ENCODE peak calls at places on chromosomes 2 and 18, in eight cellular contexts. R is putamen; Z is stimulated activated CD4-positive, alpha-beta T cell treated with anti-CD3 and anti-CD28 coated beads, TNF-alpha, amount 100 ng/mL, for 4 hours; U is cardiac muscle cell; B is effector memory CD8-positive, alpha-beta T cell; T is HT1080; X is bronchial epithelial cell; O is hippocampal formation. P is an unnamed sample.

GRCh38 chr2:21118302-21118920 is 5.4 kb upstream of the TDRD15 start:
- DNase-seq in Z (no peak), R (peak), O (peak), U (peak), X (peak), T (peak), B (no peak), P (peak)

GRCh38 chr2:67974564-67975430 is 88.0 kb downstream of the C1D start:
- DNase-seq in U (peak), Z (no peak), B (no peak), R (peak), O (peak), T (no peak), X (peak), P (no peak)

GRCh38 chr2:216372761-216373291 is 543 bp upstream of the MARCHF4 start:
- DNase-seq in B (no peak), U (peak), T (peak), X (peak), Z (no peak), O (no peak), R (peak), P (no peak)

GRCh38 chr2:236659758-236660150 is 90.1 kb downstream of the ACKR3 start:
- DNase-seq in X (peak), Z (no peak), U (peak), B (no peak), O (no peak), R (no peak), T (no peak), P (no peak)

GRCh38 chr2:181183878-181184553 is 203.6 kb downstream of the UBE2E3 start:
- DNase-seq in Z (no peak), U (peak), T (no peak), O (no peak), X (no peak), B (no peak), R (no peak), P (no peak)

GRCh38 chr2:20424300-20425290 is 22.3 kb upstream of the RHOB start:
- DNase-seq in O (peak), R (peak), B (no peak), T (peak), U (peak), Z (no peak), X (no peak), P (no peak)

GRCh38 chr18:46141199-46141598 is 37.0 kb downstream of the HAUS1 start:
- DNase-seq in U (no peak), T (no peak), R (no peak), O (no peak), Z (no peak), X (no peak), B (no peak), P (no peak)

GRCh38 chr2:63763336-63764056 is 78.2 kb upstream of the UGP2 start:
- DNase-seq in U (peak), X (no peak), T (no peak), Z (no peak), O (no peak), B (no peak), R (no peak), P (no peak)

GRCh38 chr2:199443589-199444130 is 14.1 kb downstream of the SATB2 start:
- DNase-seq in B (no peak), U (no peak), O (no peak), T (no peak), Z (no peak), X (no peak), R (no peak), P (no peak)

GRCh38 chr2:201789395-201789794 is 8.7 kb upstream of the ALS2 start:
- DNase-seq in Z (no peak), T (no peak), B (no peak), U (no peak), O (no peak), R (no peak), X (no peak), P (no peak)

GRCh38 chr18:76058146-76058545 is 436.9 kb downstream of the ZNF516 start:
- DNase-seq in O (no peak), T (no peak), R (no peak), U (no peak), Z (no peak), X (no peak), B (no peak), P (no peak)

GRCh38 chr2:239263231-239263936 is 137.4 kb downstream of the HDAC4 start:
- DNase-seq in O (no peak), X (no peak), T (no peak), R (no peak), U (no peak), Z (no peak), B (no peak), P (no peak)

GRCh38 chr2:30177861-30178465 is 31.2 kb downstream of the YPEL5 start:
- DNase-seq in B (no peak), X (no peak), O (no peak), Z (no peak), R (no peak), T (no peak), U (no peak), P (no peak)

GRCh38 chr2:173354073-173354600 is 535 bp upstream of the CDCA7 start:
- DNase-seq in U (no peak), R (no peak), Z (no peak), X (peak), T (no peak), O (no peak), B (no peak), P (no peak)

GRCh38 chr2:47785986-47786385 is 3.0 kb downstream of the MSH6 start:
- DNase-seq in Z (no peak), X (no peak), B (no peak), T (no peak), R (peak), O (peak), U (no peak), P (no peak)

GRCh38 chr2:3476386-3477033 is 42.8 kb downstream of the ADI1 start:
- DNase-seq in Z (no peak), O (peak), T (no peak), U (no peak), R (peak), B (no peak), X (no peak), P (no peak)

GRCh38 chr2:170928036-170928823 is 823 bp upstream of the GORASP2 start:
- DNase-seq in T (peak), Z (no peak), R (peak), X (peak), B (peak), U (peak), O (no peak), P (no peak)

GRCh38 chr2:18961991-18962421 is 372.6 kb upstream of the NT5C1B start:
- DNase-seq in Z (no peak), X (no peak), R (no peak), U (peak), O (no peak), T (no peak), B (no peak), P (no peak)

GRCh38 chr2:177551989-177552413 is 159.4 kb downstream of the AGPS start:
- DNase-seq in T (peak), U (peak), Z (no peak), O (no peak), B (no peak), X (no peak), R (peak), P (no peak)

GRCh38 chr18:8972116-8972515 is 130.4 kb upstream of the NDUFV2 start:
- DNase-seq in R (no peak), T (no peak), O (no peak), X (no peak), U (no peak), Z (no peak), B (no peak), P (no peak)

GRCh38 chr2:129922571-129923264 is 56.7 kb upstream of the RAB6C start:
- DNase-seq in Z (no peak), R (no peak), T (no peak), O (no peak), U (no peak), B (no peak), X (no peak), P (peak)

GRCh38 chr2:205695460-205695979 is 13.2 kb downstream of the NRP2 start:
- DNase-seq in R (no peak), U (peak), X (no peak), B (no peak), T (peak), O (no peak), Z (no peak), P (no peak)

GRCh38 chr2:235545369-235546150 is 51.7 kb downstream of the AGAP1 start:
- DNase-seq in Z (no peak), R (no peak), B (no peak), X (no peak), O (no peak), U (no peak), T (no peak), P (no peak)

GRCh38 chr2:235981629-235982028 is 186.6 kb downstream of the GBX2 start:
- DNase-seq in U (no peak), X (no peak), O (no peak), B (no peak), T (no peak), R (no peak), Z (no peak), P (peak)

GRCh38 chr2:60480089-60480773 is 73.2 kb downstream of the BCL11A start:
- DNase-seq in U (no peak), T (no peak), X (no peak), R (no peak), B (no peak), Z (no peak), O (no peak), P (no peak)

GRCh38 chr2:75326645-75327044 is 127.3 kb upstream of the TACR1 start:
- DNase-seq in X (no peak), U (no peak), O (no peak), Z (no peak), R (no peak), T (no peak), B (no peak), P (no peak)

GRCh38 chr2:106575955-106576354 is 88.8 kb downstream of the CD8B2 start:
- DNase-seq in B (no peak), T (no peak), O (no peak), R (no peak), U (peak), X (peak), Z (no peak), P (peak)

GRCh38 chr2:112924855-112925254 is 13.9 kb downstream of the IL37 start:
- DNase-seq in Z (no peak), X (no peak), O (no peak), B (no peak), R (no peak), T (no peak), U (no peak), P (no peak)

GRCh38 chr18:55189972-55190371 is 230.7 kb upstream of the CCDC68 start:
- DNase-seq in R (no peak), Z (no peak), X (no peak), B (no peak), T (no peak), U (no peak), O (no peak), P (peak)

GRCh38 chr18:9422816-9423519 is 52.3 kb upstream of the RALBP1 start:
- DNase-seq in Z (no peak), U (no peak), R (no peak), X (peak), B (no peak), T (peak), O (no peak), P (no peak)

GRCh38 chr2:27960237-27960912 is 69.8 kb downstream of the BABAM2 start:
- DNase-seq in O (no peak), B (no peak), T (peak), X (peak), Z (no peak), U (peak), R (no peak), P (no peak)

P was measured in nephron progenitor cell.